ENCODE peak calls at places on chromosomes 16 and 17, in five cellular contexts. K is naive thymus-derived CD4-positive, alpha-beta T cell; Z is Caco-2; P is upper lobe of right lung; Y is right lobe of liver. A is an unnamed sample.

GRCh38 chr17:55444471-55445441 is 23.1 kb upstream of the MMD start:
- DNase-seq in Z (peak; percentile 56), P (no peak), Y (no peak), K (no peak), A (peak; percentile 53)

GRCh38 chr16:2004795-2005517 is 4.7 kb downstream of the ZNF598 start:
- DNase-seq in Z (no peak), P (no peak), K (no peak), Y (no peak), A (no peak)

GRCh38 chr16:56662357-56663354 is 4.9 kb downstream of the MT1F start:
- DNase-seq in Z (no peak), K (no peak), Y (no peak), P (no peak), A (no peak)

GRCh38 chr17:75774988-75775668 is 9.5 kb upstream of the UNK start:
- DNase-seq in Y (no peak), Z (peak; percentile 64), K (no peak), P (peak; percentile 60), A (peak; percentile 44)

GRCh38 chr17:63095879-63096278 is 129.8 kb downstream of the TANC2 start:
- DNase-seq in P (no peak), Y (no peak), K (no peak), Z (no peak), A (peak; percentile 8)

GRCh38 chr17:78705071-78705470 is 77.0 kb downstream of the CYTH1 start:
- DNase-seq in Y (no peak), K (no peak), P (no peak), Z (no peak), A (no peak)

GRCh38 chr16:1152651-1153259 is at the start of gene CACNA1H:
- DNase-seq in Z (no peak), P (no peak), K (peak; percentile 69), Y (no peak), A (no peak)

GRCh38 chr17:61511480-61512182 is 59.4 kb downstream of the TBX4 start:
- DNase-seq in Z (no peak), P (no peak), K (no peak), Y (no peak), A (no peak)

GRCh38 chr17:35130392-35130791 is 9.0 kb downstream of the FNDC8 start:
- DNase-seq in P (no peak), K (no peak), Y (no peak), Z (no peak), A (no peak)

GRCh38 chr16:85227262-85227923 is 115.1 kb upstream of the CIBAR2 start:
- DNase-seq in Z (no peak), K (no peak), P (no peak), Y (no peak), A (no peak)

GRCh38 chr17:74527756-74528155 is 3.5 kb downstream of the CD300LB start:
- DNase-seq in K (no peak), P (no peak), Z (no peak), Y (no peak), A (no peak)

GRCh38 chr16:85908444-85908843 is 9.5 kb downstream of the IRF8 start:
- DNase-seq in Z (no peak), K (no peak), P (no peak), Y (no peak), A (no peak)

GRCh38 chr16:20880867-20881866 is 19.0 kb downstream of the DCUN1D3 start:
- DNase-seq in Y (no peak), Z (no peak), K (no peak), P (no peak), A (no peak)

GRCh38 chr16:56910654-56911539 is 21.0 kb upstream of the HERPUD1 start:
- DNase-seq in Y (no peak), K (no peak), Z (peak; percentile 43), P (peak; percentile 41), A (peak; percentile 93)

GRCh38 chr17:83183150-83183820 is 103.9 kb downstream of the METRNL start:
- DNase-seq in Y (peak; percentile 14), K (no peak), P (no peak), Z (no peak), A (no peak)

GRCh38 chr17:83186226-83186625 is 106.8 kb downstream of the METRNL start:
- DNase-seq in P (no peak), Z (no peak), Y (peak; percentile 15), K (no peak), A (no peak)

GRCh38 chr17:45775576-45776011 is 8.5 kb upstream of the CRHR1 start:
- DNase-seq in K (no peak), Y (peak; percentile 85), P (no peak), Z (no peak), A (no peak)

GRCh38 chr16:29757950-29758466 is 12.2 kb upstream of the C16orf54 start:
- DNase-seq in P (no peak), Y (no peak), K (no peak), Z (peak; percentile 81), A (peak; percentile 77)

GRCh38 chr17:17729620-17730249 is 48.5 kb downstream of the RAI1 start:
- DNase-seq in Z (peak; percentile 71), K (peak; percentile 68), P (no peak), Y (no peak), A (no peak)

GRCh38 chr16:67183284-67183626 is 508 bp downstream of the MATCAP1 start:
- DNase-seq in Z (no peak), P (no peak), K (no peak), Y (no peak), A (no peak)

GRCh38 chr16:67179421-67180080 is 4.2 kb downstream of the MATCAP1 start:
- DNase-seq in Z (no peak), K (no peak), P (no peak), Y (no peak), A (no peak)

GRCh38 chr16:67180166-67180565 is 3.6 kb downstream of the MATCAP1 start:
- DNase-seq in P (no peak), Z (no peak), K (no peak), Y (no peak), A (no peak)

GRCh38 chr16:67182288-67182687 is 1.5 kb downstream of the MATCAP1 start:
- DNase-seq in P (no peak), Y (no peak), Z (no peak), K (no peak), A (peak; percentile 23)

DNA sequence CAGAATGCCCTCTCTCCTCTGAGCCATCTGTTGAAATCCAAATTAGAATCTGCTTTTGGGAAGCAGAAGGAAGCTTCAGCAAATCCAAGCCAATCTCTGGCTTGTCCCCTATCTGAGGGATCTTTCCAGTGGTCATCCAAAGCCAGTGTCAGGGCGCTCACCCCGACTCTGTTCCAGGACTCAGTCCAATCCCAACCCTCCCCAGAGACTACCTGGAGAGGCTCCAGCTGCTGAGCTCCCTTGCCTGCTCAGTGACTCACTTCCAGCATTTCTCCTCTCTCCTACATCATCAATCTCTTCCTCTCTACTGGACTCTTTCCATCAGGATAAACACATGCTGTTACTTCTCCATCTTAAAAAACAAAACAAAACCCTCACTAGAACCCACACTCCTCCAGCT is 2.4 kb downstream of the MATCAP1 start:
- DNase-seq in P (no peak), Z (no peak), K (no peak), Y (no peak), A (peak; percentile 92)
- H3K27me3 ChIP-seq in P (no peaks in the 10 kb centered on the region), Z (no peaks in the 10 kb centered on the region), K (no peaks in the 10 kb centered on the region), Y (no peaks in the 10 kb centered on the region), A (no peaks in the 10 kb centered on the region)

DNA sequence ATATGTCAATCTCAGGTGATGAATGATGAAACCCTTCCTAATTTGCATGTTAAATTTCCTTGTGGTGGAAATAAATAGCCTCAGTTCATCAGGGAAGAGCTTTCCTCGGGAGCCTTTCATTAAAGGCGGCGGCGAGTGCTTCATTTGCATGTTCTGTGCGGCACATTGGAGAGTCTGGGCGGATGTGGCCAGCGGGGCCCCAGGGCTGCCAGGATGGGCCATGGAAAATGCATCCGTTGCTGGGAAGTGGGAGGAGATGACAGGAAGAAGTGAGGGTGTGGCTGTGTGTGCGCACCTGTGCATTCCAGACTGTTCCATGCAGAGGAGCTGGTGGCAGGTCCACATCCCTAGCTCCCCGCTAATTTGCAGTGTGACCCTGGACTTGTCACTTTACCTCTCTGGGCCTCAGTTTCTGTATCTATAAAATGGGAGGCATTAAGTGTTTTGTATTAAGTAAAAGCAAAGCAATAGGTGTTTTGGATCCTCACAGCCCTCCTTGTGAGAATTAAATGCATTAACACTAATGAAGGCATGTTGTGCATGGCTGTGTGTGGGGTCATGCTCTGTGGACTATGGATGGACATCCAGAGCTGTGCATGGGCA is 150.9 kb downstream of the SDK2 start:
- DNase-seq in P (no peak), Z (no peak), Y (no peak), K (no peak), A (no peak)
- H3K27me3 ChIP-seq in P (peaks cover 4% of the 10 kb centered on the region), Z (no peaks in the 10 kb centered on the region), Y (no peaks in the 10 kb centered on the region), K (no peaks in the 10 kb centered on the region), A (no peaks in the 10 kb centered on the region)

DNA sequence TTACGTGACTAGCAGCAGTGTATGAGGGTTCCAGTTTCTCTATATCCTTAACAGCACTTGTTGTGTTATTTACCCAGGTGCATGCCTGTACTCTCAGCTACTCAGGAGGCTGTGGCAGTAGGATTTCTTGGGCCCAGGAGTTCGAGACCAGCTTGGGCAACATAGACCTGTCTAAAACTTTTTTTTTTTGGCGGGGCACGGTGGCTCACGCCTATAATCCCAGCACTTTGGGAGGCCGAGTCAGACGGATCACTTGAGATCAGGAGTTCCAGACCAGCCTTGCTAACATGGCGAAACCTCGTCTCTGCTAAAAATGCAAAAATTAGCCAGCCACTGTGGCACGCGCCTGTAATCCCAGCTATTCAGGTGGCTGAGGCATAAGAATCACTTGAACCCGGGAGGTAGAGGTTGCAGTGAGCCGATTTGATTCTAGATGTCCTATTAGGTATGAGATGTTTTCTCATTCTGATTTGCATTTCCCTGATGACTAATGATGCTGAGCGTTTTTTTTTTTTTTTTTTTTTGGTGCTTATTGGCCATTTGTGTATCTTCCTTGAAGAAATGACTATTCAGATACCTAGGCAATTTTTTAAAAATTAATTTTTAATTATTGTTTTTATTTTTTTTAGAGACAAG is 13.4 kb downstream of the CASC3 start:
- DNase-seq in Z (no peak), K (no peak), P (no peak), Y (no peak), A (no peak)
- H3K27me3 ChIP-seq in Z (no peaks in the 10 kb centered on the region), K (no peaks in the 10 kb centered on the region), P (no peaks in the 10 kb centered on the region), Y (no peaks in the 10 kb centered on the region), A (no peaks in the 10 kb centered on the region)

GRCh38 chr17:39602533-39603303 is 5.0 kb downstream of the NEUROD2 start:
- DNase-seq in K (no peak), P (no peak), Z (no peak), Y (no peak), A (no peak)

GRCh38 chr17:39601010-39601597 is 6.6 kb downstream of the NEUROD2 start:
- DNase-seq in K (no peak), P (no peak), Y (no peak), Z (no peak), A (no peak)

GRCh38 chr17:39600469-39601009 is 7.2 kb downstream of the NEUROD2 start:
- DNase-seq in Z (no peak), P (no peak), Y (no peak), K (no peak), A (no peak)

GRCh38 chr17:39603304-39604016 is 4.3 kb downstream of the NEUROD2 start:
- DNase-seq in K (no peak), P (no peak), Z (no peak), Y (no peak), A (no peak)

DNA sequence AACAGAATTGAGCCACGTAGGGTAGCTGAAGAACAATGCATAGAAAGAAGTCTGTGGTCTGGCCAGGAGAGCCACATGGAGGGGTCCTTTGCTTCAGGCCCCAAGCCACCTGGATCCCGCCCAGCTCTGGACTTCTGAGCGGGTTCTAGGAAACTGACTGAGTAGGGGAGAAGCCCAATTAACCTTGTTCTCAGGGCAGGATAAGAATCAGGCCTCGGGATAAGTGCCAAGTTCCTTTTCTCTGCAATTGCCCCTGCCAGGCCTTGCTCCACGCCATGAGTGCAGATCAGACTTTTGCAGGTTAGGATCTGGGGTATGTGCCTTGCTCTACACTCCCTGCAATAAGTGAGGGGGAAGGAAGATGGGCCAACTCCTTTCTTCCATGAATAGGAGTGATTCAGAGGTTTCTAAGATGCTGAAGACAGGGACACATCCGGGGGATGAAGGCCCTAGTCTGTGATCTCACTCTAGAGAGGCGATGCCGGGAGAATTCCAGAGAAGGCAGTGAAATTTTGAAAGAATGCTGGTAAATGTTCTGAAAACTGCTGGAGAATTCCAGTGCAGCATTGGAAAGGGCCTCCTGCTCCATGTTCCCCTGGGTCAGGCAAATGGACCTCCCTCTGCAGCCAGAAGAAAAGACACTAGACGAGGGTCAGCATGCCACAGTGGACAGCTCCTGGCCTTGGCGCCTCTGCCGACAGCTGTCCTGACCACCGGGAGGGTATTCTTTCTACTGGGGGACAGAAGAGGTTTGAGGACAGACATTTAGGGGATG is 5.8 kb downstream of the NEUROD2 start:
- DNase-seq in Y (no peak), P (no peak), K (no peak), Z (no peak), A (no peak)
- H3K27me3 ChIP-seq in Y (peaks cover 13% of the 10 kb centered on the region), P (peaks cover 100% of the 10 kb centered on the region), K (peaks cover 24% of the 10 kb centered on the region), Z (peaks cover 10% of the 10 kb centered on the region), A (peaks cover 98% of the 10 kb centered on the region)